ENCODE peak calls at places on chromosomes 13 and 19, in seven cellular contexts. One of them, this sample, is unnamed.

GRCh38 chr13:20045946-20046548 is 87.5 kb downstream of the ZMYM2 start:
- DNase-seq in stimulated activated CD4-positive, alpha-beta T cell treated with anti-CD3 and anti-CD28 coated beads, Interleukin-4, amount 100 ng/mL, for 1 hour: no peak
- DNase-seq in HEK293T: no peak
- DNase-seq in glutamatergic neuron: no peak
- DNase-seq in stomach: no peak
- DNase-seq in OCI-LY7: no peak
- DNase-seq in T1000: no peak
- DNase-seq in this sample: no peak

GRCh38 chr13:106548064-106548696 is 12.7 kb upstream of the EFNB2 start:
- DNase-seq in stomach: no peak
- DNase-seq in OCI-LY7: no peak
- DNase-seq in T1000: no peak
- DNase-seq in stimulated activated CD4-positive, alpha-beta T cell treated with anti-CD3 and anti-CD28 coated beads, Interleukin-4, amount 100 ng/mL, for 1 hour: no peak
- DNase-seq in HEK293T: no peak
- DNase-seq in glutamatergic neuron: no peak
- DNase-seq in this sample: no peak

GRCh38 chr13:106532111-106532929 is 3.1 kb downstream of the EFNB2 start:
- DNase-seq in stimulated activated CD4-positive, alpha-beta T cell treated with anti-CD3 and anti-CD28 coated beads, Interleukin-4, amount 100 ng/mL, for 1 hour: no peak
- DNase-seq in OCI-LY7: no peak
- DNase-seq in stomach: no peak
- DNase-seq in HEK293T: no peak
- DNase-seq in T1000: no peak
- DNase-seq in glutamatergic neuron: peak; percentile 28
- DNase-seq in this sample: no peak

GRCh38 chr13:98626298-98626940 is 49.5 kb upstream of the STK24 start:
- DNase-seq in glutamatergic neuron: no peak
- DNase-seq in OCI-LY7: no peak
- DNase-seq in stomach: no peak
- DNase-seq in stimulated activated CD4-positive, alpha-beta T cell treated with anti-CD3 and anti-CD28 coated beads, Interleukin-4, amount 100 ng/mL, for 1 hour: no peak
- DNase-seq in T1000: no peak
- DNase-seq in HEK293T: no peak
- DNase-seq in this sample: no peak

GRCh38 chr13:32314271-32314967 is 744 bp downstream of the ZAR1L start:
- DNase-seq in T1000: no peak
- DNase-seq in glutamatergic neuron: no peak
- DNase-seq in stimulated activated CD4-positive, alpha-beta T cell treated with anti-CD3 and anti-CD28 coated beads, Interleukin-4, amount 100 ng/mL, for 1 hour: no peak
- DNase-seq in HEK293T: no peak
- DNase-seq in stomach: peak; percentile 28
- DNase-seq in OCI-LY7: no peak
- DNase-seq in this sample: peak; percentile 55

GRCh38 chr13:45522571-45522970 is 57.8 kb downstream of the COG3 start:
- DNase-seq in glutamatergic neuron: no peak
- DNase-seq in stimulated activated CD4-positive, alpha-beta T cell treated with anti-CD3 and anti-CD28 coated beads, Interleukin-4, amount 100 ng/mL, for 1 hour: no peak
- DNase-seq in T1000: no peak
- DNase-seq in HEK293T: no peak
- DNase-seq in stomach: no peak
- DNase-seq in OCI-LY7: no peak
- DNase-seq in this sample: no peak

GRCh38 chr13:51221108-51221507 is 1.1 kb upstream of the FAM124A start:
- DNase-seq in OCI-LY7: no peak
- DNase-seq in HEK293T: no peak
- DNase-seq in stimulated activated CD4-positive, alpha-beta T cell treated with anti-CD3 and anti-CD28 coated beads, Interleukin-4, amount 100 ng/mL, for 1 hour: no peak
- DNase-seq in T1000: no peak
- DNase-seq in stomach: no peak
- DNase-seq in glutamatergic neuron: no peak
- DNase-seq in this sample: no peak

GRCh38 chr13:20035130-20035529 is 76.6 kb downstream of the ZMYM2 start:
- DNase-seq in T1000: no peak
- DNase-seq in HEK293T: no peak
- DNase-seq in glutamatergic neuron: no peak
- DNase-seq in OCI-LY7: no peak
- DNase-seq in stomach: no peak
- DNase-seq in stimulated activated CD4-positive, alpha-beta T cell treated with anti-CD3 and anti-CD28 coated beads, Interleukin-4, amount 100 ng/mL, for 1 hour: no peak
- DNase-seq in this sample: no peak

GRCh38 chr13:30616927-30617314 is 799 bp upstream of the USPL1 start:
- DNase-seq in stimulated activated CD4-positive, alpha-beta T cell treated with anti-CD3 and anti-CD28 coated beads, Interleukin-4, amount 100 ng/mL, for 1 hour: no peak
- DNase-seq in HEK293T: peak; percentile 51
- DNase-seq in glutamatergic neuron: no peak
- DNase-seq in stomach: peak; percentile 65
- DNase-seq in OCI-LY7: peak; percentile 82
- DNase-seq in T1000: no peak
- DNase-seq in this sample: peak; percentile 59

GRCh38 chr13:113904411-113904810 is 40.5 kb upstream of the GAS6 start:
- DNase-seq in glutamatergic neuron: no peak
- DNase-seq in HEK293T: peak; percentile 20
- DNase-seq in T1000: no peak
- DNase-seq in stimulated activated CD4-positive, alpha-beta T cell treated with anti-CD3 and anti-CD28 coated beads, Interleukin-4, amount 100 ng/mL, for 1 hour: no peak
- DNase-seq in OCI-LY7: no peak
- DNase-seq in stomach: peak; percentile 67
- DNase-seq in this sample: peak; percentile 50

GRCh38 chr13:99620806-99621205 is 119.5 kb downstream of the TM9SF2 start:
- DNase-seq in HEK293T: no peak
- DNase-seq in T1000: no peak
- DNase-seq in stomach: no peak
- DNase-seq in OCI-LY7: no peak
- DNase-seq in glutamatergic neuron: no peak
- DNase-seq in stimulated activated CD4-positive, alpha-beta T cell treated with anti-CD3 and anti-CD28 coated beads, Interleukin-4, amount 100 ng/mL, for 1 hour: no peak
- DNase-seq in this sample: no peak

GRCh38 chr13:33207616-33207964 is 78.0 kb downstream of the STARD13 start:
- DNase-seq in OCI-LY7: no peak
- DNase-seq in stimulated activated CD4-positive, alpha-beta T cell treated with anti-CD3 and anti-CD28 coated beads, Interleukin-4, amount 100 ng/mL, for 1 hour: no peak
- DNase-seq in T1000: no peak
- DNase-seq in glutamatergic neuron: peak; percentile 52
- DNase-seq in HEK293T: no peak
- DNase-seq in stomach: no peak
- DNase-seq in this sample: peak; percentile 42

GRCh38 chr19:54448037-54448773 is 794 bp upstream of the LENG8 start:
- DNase-seq in glutamatergic neuron: peak; percentile 79
- DNase-seq in OCI-LY7: peak; percentile 22
- DNase-seq in HEK293T: peak; percentile 43
- DNase-seq in T1000: peak; percentile 42
- DNase-seq in stimulated activated CD4-positive, alpha-beta T cell treated with anti-CD3 and anti-CD28 coated beads, Interleukin-4, amount 100 ng/mL, for 1 hour: peak; percentile 49
- DNase-seq in stomach: no peak
- DNase-seq in this sample: peak; percentile 68

GRCh38 chr19:2064395-2064787 is 13.3 kb upstream of the MKNK2 start:
- DNase-seq in stomach: no peak
- DNase-seq in T1000: no peak
- DNase-seq in glutamatergic neuron: no peak
- DNase-seq in OCI-LY7: no peak
- DNase-seq in stimulated activated CD4-positive, alpha-beta T cell treated with anti-CD3 and anti-CD28 coated beads, Interleukin-4, amount 100 ng/mL, for 1 hour: no peak
- DNase-seq in HEK293T: no peak
- DNase-seq in this sample: no peak

GRCh38 chr13:33363328-33363727 is 77.8 kb upstream of the STARD13 start:
- DNase-seq in glutamatergic neuron: no peak
- DNase-seq in stomach: no peak
- DNase-seq in HEK293T: no peak
- DNase-seq in stimulated activated CD4-positive, alpha-beta T cell treated with anti-CD3 and anti-CD28 coated beads, Interleukin-4, amount 100 ng/mL, for 1 hour: no peak
- DNase-seq in T1000: no peak
- DNase-seq in OCI-LY7: no peak
- DNase-seq in this sample: no peak

GRCh38 chr13:107069107-107069776 is 501.3 kb upstream of the ARGLU1 start:
- DNase-seq in glutamatergic neuron: no peak
- DNase-seq in stomach: no peak
- DNase-seq in HEK293T: no peak
- DNase-seq in OCI-LY7: peak; percentile 10
- DNase-seq in stimulated activated CD4-positive, alpha-beta T cell treated with anti-CD3 and anti-CD28 coated beads, Interleukin-4, amount 100 ng/mL, for 1 hour: no peak
- DNase-seq in T1000: no peak
- DNase-seq in this sample: no peak

GRCh38 chr13:113922412-113923118 is 51.3 kb downstream of the C13orf46 start:
- DNase-seq in stomach: peak; percentile 11
- DNase-seq in glutamatergic neuron: no peak
- DNase-seq in T1000: no peak
- DNase-seq in OCI-LY7: no peak
- DNase-seq in stimulated activated CD4-positive, alpha-beta T cell treated with anti-CD3 and anti-CD28 coated beads, Interleukin-4, amount 100 ng/mL, for 1 hour: no peak
- DNase-seq in HEK293T: no peak
- DNase-seq in this sample: no peak

GRCh38 chr13:82627183-82627582 is 1255.1 kb downstream of the SLITRK1 start:
- DNase-seq in HEK293T: peak; percentile 15
- DNase-seq in stomach: no peak
- DNase-seq in glutamatergic neuron: no peak
- DNase-seq in OCI-LY7: no peak
- DNase-seq in T1000: no peak
- DNase-seq in stimulated activated CD4-positive, alpha-beta T cell treated with anti-CD3 and anti-CD28 coated beads, Interleukin-4, amount 100 ng/mL, for 1 hour: no peak
- DNase-seq in this sample: no peak

GRCh38 chr19:4781851-4782250 is 9.7 kb upstream of the FEM1A start:
- DNase-seq in glutamatergic neuron: no peak
- DNase-seq in T1000: no peak
- DNase-seq in OCI-LY7: peak; percentile 20
- DNase-seq in stimulated activated CD4-positive, alpha-beta T cell treated with anti-CD3 and anti-CD28 coated beads, Interleukin-4, amount 100 ng/mL, for 1 hour: no peak
- DNase-seq in HEK293T: no peak
- DNase-seq in stomach: no peak
- DNase-seq in this sample: no peak

GRCh38 chr13:20178156-20178555 is 14.6 kb downstream of the GJB2 start:
- DNase-seq in T1000: no peak
- DNase-seq in OCI-LY7: no peak
- DNase-seq in glutamatergic neuron: no peak
- DNase-seq in stimulated activated CD4-positive, alpha-beta T cell treated with anti-CD3 and anti-CD28 coated beads, Interleukin-4, amount 100 ng/mL, for 1 hour: no peak
- DNase-seq in HEK293T: no peak
- DNase-seq in stomach: no peak
- DNase-seq in this sample: no peak

GRCh38 chr19:32581704-32582164 is 744 bp downstream of the PDCD5 start:
- DNase-seq in stomach: no peak
- DNase-seq in OCI-LY7: peak; percentile 7
- DNase-seq in glutamatergic neuron: peak; percentile 45
- DNase-seq in stimulated activated CD4-positive, alpha-beta T cell treated with anti-CD3 and anti-CD28 coated beads, Interleukin-4, amount 100 ng/mL, for 1 hour: no peak
- DNase-seq in HEK293T: peak; percentile 35
- DNase-seq in T1000: no peak
- DNase-seq in this sample: peak; percentile 61

GRCh38 chr19:14775855-14776254 is 2.5 kb downstream of the ADGRE2 start:
- DNase-seq in glutamatergic neuron: no peak
- DNase-seq in T1000: no peak
- DNase-seq in OCI-LY7: no peak
- DNase-seq in stomach: peak; percentile 30
- DNase-seq in HEK293T: no peak
- DNase-seq in stimulated activated CD4-positive, alpha-beta T cell treated with anti-CD3 and anti-CD28 coated beads, Interleukin-4, amount 100 ng/mL, for 1 hour: no peak
- DNase-seq in this sample: no peak

GRCh38 chr19:18848860-18849661 is 17.3 kb downstream of the UPF1 start:
- DNase-seq in T1000: no peak
- DNase-seq in glutamatergic neuron: no peak
- DNase-seq in HEK293T: no peak
- DNase-seq in stimulated activated CD4-positive, alpha-beta T cell treated with anti-CD3 and anti-CD28 coated beads, Interleukin-4, amount 100 ng/mL, for 1 hour: no peak
- DNase-seq in OCI-LY7: no peak
- DNase-seq in stomach: no peak
- DNase-seq in this sample: no peak

GRCh38 chr19:12546903-12547302 is 4.4 kb downstream of the ZNF564 start:
- DNase-seq in stomach: no peak
- DNase-seq in T1000: no peak
- DNase-seq in glutamatergic neuron: no peak
- DNase-seq in HEK293T: no peak
- DNase-seq in stimulated activated CD4-positive, alpha-beta T cell treated with anti-CD3 and anti-CD28 coated beads, Interleukin-4, amount 100 ng/mL, for 1 hour: no peak
- DNase-seq in OCI-LY7: no peak
- DNase-seq in this sample: no peak

GRCh38 chr19:55693336-55693974 is 18.4 kb downstream of the EPN1 start:
- DNase-seq in HEK293T: no peak
- DNase-seq in T1000: no peak
- DNase-seq in glutamatergic neuron: no peak
- DNase-seq in OCI-LY7: no peak
- DNase-seq in stomach: no peak
- DNase-seq in stimulated activated CD4-positive, alpha-beta T cell treated with anti-CD3 and anti-CD28 coated beads, Interleukin-4, amount 100 ng/mL, for 1 hour: no peak
- DNase-seq in this sample: no peak

GRCh38 chr19:2732157-2732725 is 7.6 kb downstream of the SLC39A3 start:
- DNase-seq in stimulated activated CD4-positive, alpha-beta T cell treated with anti-CD3 and anti-CD28 coated beads, Interleukin-4, amount 100 ng/mL, for 1 hour: no peak
- DNase-seq in T1000: no peak
- DNase-seq in glutamatergic neuron: no peak
- DNase-seq in OCI-LY7: no peak
- DNase-seq in HEK293T: no peak
- DNase-seq in stomach: no peak
- DNase-seq in this sample: no peak

GRCh38 chr13:46211521-46212351 is at the start of gene LRRC63:
- DNase-seq in glutamatergic neuron: peak; percentile 80
- DNase-seq in stomach: peak; percentile 87
- DNase-seq in stimulated activated CD4-positive, alpha-beta T cell treated with anti-CD3 and anti-CD28 coated beads, Interleukin-4, amount 100 ng/mL, for 1 hour: peak; percentile 84
- DNase-seq in OCI-LY7: no peak
- DNase-seq in HEK293T: peak; percentile 82
- DNase-seq in T1000: peak; percentile 1
- DNase-seq in this sample: peak; percentile 79

GRCh38 chr13:112742583-112742982 is 52.7 kb downstream of the ATP11A start:
- DNase-seq in stomach: no peak
- DNase-seq in T1000: no peak
- DNase-seq in HEK293T: no peak
- DNase-seq in stimulated activated CD4-positive, alpha-beta T cell treated with anti-CD3 and anti-CD28 coated beads, Interleukin-4, amount 100 ng/mL, for 1 hour: no peak
- DNase-seq in glutamatergic neuron: no peak
- DNase-seq in OCI-LY7: no peak
- DNase-seq in this sample: no peak

GRCh38 chr19:35309481-35310279 is 17.7 kb downstream of the MAG start:
- DNase-seq in OCI-LY7: no peak
- DNase-seq in HEK293T: no peak
- DNase-seq in stimulated activated CD4-positive, alpha-beta T cell treated with anti-CD3 and anti-CD28 coated beads, Interleukin-4, amount 100 ng/mL, for 1 hour: no peak
- DNase-seq in glutamatergic neuron: no peak
- DNase-seq in T1000: no peak
- DNase-seq in stomach: no peak
- DNase-seq in this sample: no peak

GRCh38 chr13:99199541-99200432 is 867 bp upstream of the UBAC2 start:
- DNase-seq in stimulated activated CD4-positive, alpha-beta T cell treated with anti-CD3 and anti-CD28 coated beads, Interleukin-4, amount 100 ng/mL, for 1 hour: no peak
- DNase-seq in stomach: no peak
- DNase-seq in HEK293T: peak; percentile 19
- DNase-seq in OCI-LY7: no peak
- DNase-seq in T1000: no peak
- DNase-seq in glutamatergic neuron: no peak
- DNase-seq in this sample: no peak

GRCh38 chr13:30807392-30807791 is 72.0 kb downstream of the ALOX5AP start:
- DNase-seq in stimulated activated CD4-positive, alpha-beta T cell treated with anti-CD3 and anti-CD28 coated beads, Interleukin-4, amount 100 ng/mL, for 1 hour: no peak
- DNase-seq in HEK293T: no peak
- DNase-seq in OCI-LY7: no peak
- DNase-seq in stomach: no peak
- DNase-seq in glutamatergic neuron: no peak
- DNase-seq in T1000: no peak
- DNase-seq in this sample: no peak

GRCh38 chr19:47406711-47407416 is 12.5 kb downstream of the MEIS3 start:
- DNase-seq in HEK293T: peak; percentile 45
- DNase-seq in OCI-LY7: no peak
- DNase-seq in glutamatergic neuron: no peak
- DNase-seq in T1000: no peak
- DNase-seq in stomach: no peak
- DNase-seq in stimulated activated CD4-positive, alpha-beta T cell treated with anti-CD3 and anti-CD28 coated beads, Interleukin-4, amount 100 ng/mL, for 1 hour: no peak
- DNase-seq in this sample: no peak

GRCh38 chr13:38566526-38566925 is 120.4 kb upstream of the FREM2 start:
- DNase-seq in T1000: no peak
- DNase-seq in HEK293T: no peak
- DNase-seq in stimulated activated CD4-positive, alpha-beta T cell treated with anti-CD3 and anti-CD28 coated beads, Interleukin-4, amount 100 ng/mL, for 1 hour: no peak
- DNase-seq in stomach: no peak
- DNase-seq in glutamatergic neuron: no peak
- DNase-seq in OCI-LY7: no peak
- DNase-seq in this sample: no peak

GRCh38 chr19:41863209-41863931 is 3.3 kb downstream of the RPS19 start:
- DNase-seq in glutamatergic neuron: no peak
- DNase-seq in T1000: no peak
- DNase-seq in stomach: no peak
- DNase-seq in HEK293T: no peak
- DNase-seq in OCI-LY7: no peak
- DNase-seq in stimulated activated CD4-positive, alpha-beta T cell treated with anti-CD3 and anti-CD28 coated beads, Interleukin-4, amount 100 ng/mL, for 1 hour: no peak
- DNase-seq in this sample: no peak